ENCODE peak calls at places on chromosomes 5 and 9, in six cellular contexts. One of them, this sample, is unnamed. For H3K4me1, the result is how much of the 10 kb centered on the place peaks cover.

GRCh38 chr5:126597156-126597555 is 2.1 kb upstream of the ALDH7A1 start:
- DNase-seq in stomach: no peak
- DNase-seq in IMR-90: peak
- DNase-seq in colonic mucosa: no peak
- DNase-seq in heart left ventricle: no peak
- DNase-seq in adrenal gland: no peak
- DNase-seq in this sample: no peak

GRCh38 chr5:118529361-118530154 is 458.8 kb downstream of the DTWD2 start:
- DNase-seq in colonic mucosa: no peak
- DNase-seq in IMR-90: no peak
- DNase-seq in heart left ventricle: peak
- DNase-seq in adrenal gland: no peak
- DNase-seq in stomach: peak
- DNase-seq in this sample: no peak

GRCh38 chr9:121738391-121738790 is 87.0 kb downstream of the DAB2IP start:
- DNase-seq in adrenal gland: no peak
- DNase-seq in heart left ventricle: no peak
- DNase-seq in stomach: no peak
- DNase-seq in IMR-90: no peak
- DNase-seq in colonic mucosa: no peak
- DNase-seq in this sample: no peak

GRCh38 chr9:127955294-127956015 is 17.8 kb upstream of the DPM2 start:
- DNase-seq in IMR-90: peak
- DNase-seq in colonic mucosa: peak
- DNase-seq in heart left ventricle: peak
- DNase-seq in adrenal gland: peak
- DNase-seq in stomach: peak
- DNase-seq in this sample: peak

GRCh38 chr5:133271606-133272005 is 219.8 kb downstream of the HSPA4 start:
- DNase-seq in heart left ventricle: no peak
- DNase-seq in stomach: no peak
- DNase-seq in colonic mucosa: no peak
- DNase-seq in adrenal gland: no peak
- DNase-seq in IMR-90: no peak
- DNase-seq in this sample: no peak

GRCh38 chr5:65255294-65255693 is 226.4 kb downstream of the ADAMTS6 start:
- DNase-seq in colonic mucosa: no peak
- DNase-seq in adrenal gland: no peak
- DNase-seq in IMR-90: no peak
- DNase-seq in heart left ventricle: no peak
- DNase-seq in stomach: no peak
- DNase-seq in this sample: no peak

GRCh38 chr9:16950051-16950450 is 79.6 kb upstream of the BNC2 start:
- DNase-seq in stomach: no peak
- DNase-seq in colonic mucosa: no peak
- DNase-seq in IMR-90: no peak
- DNase-seq in adrenal gland: no peak
- DNase-seq in heart left ventricle: no peak
- DNase-seq in this sample: no peak

GRCh38 chr9:94514722-94515121 is 40.2 kb upstream of the PCAT7 start:
- DNase-seq in IMR-90: no peak
- DNase-seq in adrenal gland: no peak
- DNase-seq in stomach: no peak
- DNase-seq in heart left ventricle: no peak
- DNase-seq in colonic mucosa: no peak
- DNase-seq in this sample: no peak

GRCh38 chr5:38453506-38453905 is 102.9 kb downstream of the LIFR start:
- DNase-seq in adrenal gland: no peak
- DNase-seq in colonic mucosa: no peak
- DNase-seq in stomach: no peak
- DNase-seq in IMR-90: no peak
- DNase-seq in heart left ventricle: no peak
- DNase-seq in this sample: no peak

GRCh38 chr5:156326718-156327259 is at the start of gene SGCD:
- DNase-seq in stomach: peak
- DNase-seq in adrenal gland: peak
- DNase-seq in heart left ventricle: peak
- DNase-seq in colonic mucosa: peak
- DNase-seq in IMR-90: peak
- DNase-seq in this sample: peak

GRCh38 chr5:120062515-120062917 is 401.6 kb upstream of the PRR16 start:
- DNase-seq in IMR-90: peak
- DNase-seq in adrenal gland: no peak
- DNase-seq in stomach: no peak
- DNase-seq in colonic mucosa: no peak
- DNase-seq in heart left ventricle: no peak
- DNase-seq in this sample: no peak

GRCh38 chr5:132655821-132656773 is 1.9 kb upstream of the IL13 start:
- DNase-seq in IMR-90: no peak
- DNase-seq in adrenal gland: no peak
- DNase-seq in stomach: peak
- DNase-seq in colonic mucosa: peak
- DNase-seq in heart left ventricle: no peak
- DNase-seq in this sample: no peak

GRCh38 chr5:160747559-160747958 is 104.5 kb downstream of the ATP10B start:
- DNase-seq in heart left ventricle: no peak
- DNase-seq in IMR-90: no peak
- DNase-seq in stomach: no peak
- DNase-seq in adrenal gland: no peak
- DNase-seq in colonic mucosa: no peak
- DNase-seq in this sample: no peak

GRCh38 chr9:98333703-98334582 is 78.5 kb upstream of the TBC1D2 start:
- DNase-seq in colonic mucosa: no peak
- DNase-seq in stomach: no peak
- DNase-seq in adrenal gland: peak
- DNase-seq in heart left ventricle: no peak
- DNase-seq in IMR-90: peak
- DNase-seq in this sample: no peak

GRCh38 chr5:179255527-179256228 is 89.6 kb downstream of the ADAMTS2 start:
- DNase-seq in adrenal gland: no peak
- DNase-seq in colonic mucosa: no peak
- DNase-seq in heart left ventricle: no peak
- DNase-seq in IMR-90: no peak
- DNase-seq in stomach: no peak
- DNase-seq in this sample: peak

GRCh38 chr5:106312360-106312759 is 1358.4 kb downstream of the EFNA5 start:
- DNase-seq in stomach: no peak
- DNase-seq in heart left ventricle: no peak
- DNase-seq in adrenal gland: no peak
- DNase-seq in IMR-90: peak
- DNase-seq in colonic mucosa: no peak
- DNase-seq in this sample: no peak

GRCh38 chr5:89128097-89128496 is 245.1 kb upstream of the MEF2C start:
- DNase-seq in colonic mucosa: no peak
- DNase-seq in adrenal gland: no peak
- DNase-seq in IMR-90: peak
- DNase-seq in stomach: no peak
- DNase-seq in heart left ventricle: no peak
- DNase-seq in this sample: no peak

GRCh38 chr9:18786936-18787658 is 245.9 kb downstream of the SAXO1 start:
- DNase-seq in IMR-90: peak
- DNase-seq in colonic mucosa: no peak
- DNase-seq in adrenal gland: no peak
- DNase-seq in heart left ventricle: no peak
- DNase-seq in stomach: no peak
- DNase-seq in this sample: no peak

GRCh38 chr9:19408316-19408692 is 505 bp upstream of the ACER2 start:
- DNase-seq in heart left ventricle: peak
- DNase-seq in adrenal gland: no peak
- DNase-seq in colonic mucosa: no peak
- DNase-seq in IMR-90: no peak
- DNase-seq in stomach: no peak
- DNase-seq in this sample: peak

GRCh38 chr9:119649205-119649604 is 280.0 kb upstream of the BRINP1 start:
- DNase-seq in IMR-90: no peak
- DNase-seq in heart left ventricle: no peak
- DNase-seq in stomach: no peak
- DNase-seq in colonic mucosa: no peak
- DNase-seq in adrenal gland: no peak
- DNase-seq in this sample: no peak

GRCh38 chr9:38004809-38005560 is 64.0 kb downstream of the SHB start:
- DNase-seq in adrenal gland: no peak
- DNase-seq in stomach: no peak
- DNase-seq in colonic mucosa: no peak
- DNase-seq in heart left ventricle: no peak
- DNase-seq in IMR-90: no peak
- DNase-seq in this sample: no peak

GRCh38 chr9:122354536-122355199 is 16.2 kb upstream of the PTGS1 start:
- DNase-seq in IMR-90: no peak
- DNase-seq in adrenal gland: no peak
- DNase-seq in colonic mucosa: no peak
- DNase-seq in heart left ventricle: no peak
- DNase-seq in stomach: no peak
- DNase-seq in this sample: no peak

GRCh38 chr5:125485003-125485641 is 738.7 kb upstream of the ZNF608 start:
- DNase-seq in IMR-90: peak
- DNase-seq in heart left ventricle: peak
- DNase-seq in stomach: no peak
- DNase-seq in adrenal gland: peak
- DNase-seq in colonic mucosa: peak
- DNase-seq in this sample: no peak

GRCh38 chr9:124419832-124420489 is 4.7 kb upstream of the PSMB7 start:
- DNase-seq in heart left ventricle: no peak
- DNase-seq in adrenal gland: no peak
- DNase-seq in stomach: no peak
- DNase-seq in IMR-90: no peak
- DNase-seq in colonic mucosa: no peak
- DNase-seq in this sample: no peak
- TF ChIP-seq CTCF in heart left ventricle: no peak
- TF ChIP-seq CTCF in adrenal gland: no peak
- TF ChIP-seq CTCF in stomach: no peak
- TF ChIP-seq CTCF in IMR-90: no peak
- TF ChIP-seq CTCF in colonic mucosa: peak
- TF ChIP-seq CTCF in this sample: no peak

GRCh38 chr5:116518423-116518822 is 56.2 kb downstream of the SEMA6A start:
- DNase-seq in colonic mucosa: peak
- DNase-seq in heart left ventricle: no peak
- DNase-seq in stomach: no peak
- DNase-seq in adrenal gland: no peak
- DNase-seq in IMR-90: no peak
- DNase-seq in this sample: no peak

GRCh38 chr5:116522737-116523136 is 51.9 kb downstream of the SEMA6A start:
- DNase-seq in adrenal gland: no peak
- DNase-seq in IMR-90: no peak
- DNase-seq in heart left ventricle: no peak
- DNase-seq in colonic mucosa: no peak
- DNase-seq in stomach: no peak
- DNase-seq in this sample: no peak

GRCh38 chr5:116517557-116517956 is 57.1 kb downstream of the SEMA6A start:
- DNase-seq in IMR-90: no peak
- DNase-seq in heart left ventricle: no peak
- DNase-seq in adrenal gland: no peak
- DNase-seq in stomach: no peak
- DNase-seq in colonic mucosa: no peak
- DNase-seq in this sample: no peak

GRCh38 chr5:116521173-116521872 is 53.3 kb downstream of the SEMA6A start:
- DNase-seq in colonic mucosa: no peak
- DNase-seq in stomach: no peak
- DNase-seq in heart left ventricle: peak
- DNase-seq in adrenal gland: no peak
- DNase-seq in IMR-90: no peak
- DNase-seq in this sample: peak

GRCh38 chr5:116520706-116521105 is 53.9 kb downstream of the SEMA6A start:
- DNase-seq in stomach: no peak
- DNase-seq in IMR-90: no peak
- DNase-seq in adrenal gland: no peak
- DNase-seq in colonic mucosa: no peak
- DNase-seq in heart left ventricle: peak
- DNase-seq in this sample: peak
- H3K4me1 ChIP-seq in stomach: under half
- H3K4me1 ChIP-seq in IMR-90: under half
- H3K4me1 ChIP-seq in adrenal gland: half or more
- H3K4me1 ChIP-seq in colonic mucosa: under half
- H3K4me1 ChIP-seq in heart left ventricle: under half
- H3K4me1 ChIP-seq in this sample: under half

GRCh38 chr5:56356876-56357160 is 123.7 kb upstream of the ANKRD55 start:
- DNase-seq in heart left ventricle: no peak
- DNase-seq in adrenal gland: no peak
- DNase-seq in colonic mucosa: no peak
- DNase-seq in IMR-90: no peak
- DNase-seq in stomach: no peak
- DNase-seq in this sample: no peak

GRCh38 chr5:56358046-56358445 is 124.9 kb upstream of the ANKRD55 start:
- DNase-seq in colonic mucosa: no peak
- DNase-seq in heart left ventricle: no peak
- DNase-seq in stomach: no peak
- DNase-seq in adrenal gland: no peak
- DNase-seq in IMR-90: no peak
- DNase-seq in this sample: no peak

GRCh38 chr5:56354836-56355235 is 121.7 kb upstream of the ANKRD55 start:
- DNase-seq in colonic mucosa: no peak
- DNase-seq in stomach: no peak
- DNase-seq in heart left ventricle: no peak
- DNase-seq in adrenal gland: no peak
- DNase-seq in IMR-90: no peak
- DNase-seq in this sample: no peak

GRCh38 chr5:56357426-56357825 is 124.3 kb upstream of the ANKRD55 start:
- DNase-seq in IMR-90: no peak
- DNase-seq in adrenal gland: no peak
- DNase-seq in colonic mucosa: no peak
- DNase-seq in heart left ventricle: no peak
- DNase-seq in stomach: no peak
- DNase-seq in this sample: no peak

GRCh38 chr5:56356121-56356875 is 123.2 kb upstream of the ANKRD55 start:
- DNase-seq in adrenal gland: no peak
- DNase-seq in stomach: no peak
- DNase-seq in IMR-90: peak
- DNase-seq in heart left ventricle: no peak
- DNase-seq in colonic mucosa: no peak
- DNase-seq in this sample: no peak
- H3K4me3 ChIP-seq in adrenal gland: no peak
- H3K4me3 ChIP-seq in stomach: no peak
- H3K4me3 ChIP-seq in IMR-90: no peak
- H3K4me3 ChIP-seq in heart left ventricle: no peak
- H3K4me3 ChIP-seq in colonic mucosa: no peak
- H3K4me3 ChIP-seq in this sample: no peak

GRCh38 chr5:111072949-111073682 is 1.6 kb downstream of the TSLP start:
- DNase-seq in stomach: peak
- DNase-seq in heart left ventricle: peak
- DNase-seq in colonic mucosa: peak
- DNase-seq in IMR-90: peak
- DNase-seq in adrenal gland: peak
- DNase-seq in this sample: peak
- TF ChIP-seq CTCF in stomach: no peak
- TF ChIP-seq CTCF in heart left ventricle: no peak
- TF ChIP-seq CTCF in colonic mucosa: no peak
- TF ChIP-seq CTCF in IMR-90: no peak
- TF ChIP-seq CTCF in adrenal gland: no peak
- TF ChIP-seq CTCF in this sample: no peak

This sample was measured in psoas muscle.